ENCODE peak calls at places on chromosomes 16 and 17, in seven cellular contexts. W is RWPE1; F is stimulated activated CD8-positive, alpha-beta memory T cell treated with anti-CD3 and anti-CD28 coated beads, Interleukin-15, amount 100 ng/mL, for 1 hour; Z is activated CD4-positive, alpha-beta T cell treated with anti-CD3 and anti-CD28 coated beads, Interleukin-2, amount 10 ng/mL, durations not matched to agents 7 days and 5 days; X is neural crest cell; S is NCI-H748 treated with DMSO at 0.1 percent for 48 hours; N is anterior cingulate cortex. J is an unnamed sample.

GRCh38 chr17:27620721-27621120 is 10.3 kb upstream of the LGALS9 start:
- DNase-seq in W (no peak), F (no peak), Z (peak; percentile 21), X (no peak), S (no peak), N (no peak), J (no peak)

GRCh38 chr17:50240876-50241275 is 33.4 kb upstream of the TMEM92 start:
- DNase-seq in W (no peak), F (no peak), Z (no peak), X (no peak), S (no peak), N (no peak), J (no peak)

GRCh38 chr16:84459941-84460405 is 44.5 kb downstream of the MEAK7 start:
- DNase-seq in W (no peak), F (no peak), Z (no peak), X (no peak), S (no peak), N (no peak), J (no peak)

GRCh38 chr17:30380106-30380420 is 1.3 kb downstream of the CPD start:
- DNase-seq in W (no peak), F (no peak), Z (no peak), X (no peak), S (no peak), N (no peak), J (no peak)

GRCh38 chr17:51372345-51373004 is 112.1 kb downstream of the UTP18 start:
- DNase-seq in W (peak; percentile 70), F (no peak), Z (peak; percentile 8), X (peak; percentile 16), S (no peak), N (peak; percentile 38), J (no peak)

GRCh38 chr16:69762843-69763556 is 868 bp downstream of the WWP2 start:
- DNase-seq in W (no peak), F (no peak), Z (peak; percentile 33), X (no peak), S (peak; percentile 2), N (no peak), J (no peak)

GRCh38 chr16:49529646-49530045 is 156.0 kb downstream of the C16orf78 start:
- DNase-seq in W (no peak), F (no peak), Z (no peak), X (no peak), S (no peak), N (no peak), J (no peak)

GRCh38 chr17:50908860-50909764 is 43.0 kb upstream of the TOB1 start:
- DNase-seq in W (no peak), F (no peak), Z (no peak), X (no peak), S (no peak), N (no peak), J (peak; percentile 36)

GRCh38 chr16:53152321-53152720 is 97.5 kb downstream of the CHD9 start:
- DNase-seq in W (no peak), F (no peak), Z (no peak), X (no peak), S (no peak), N (no peak), J (no peak)

GRCh38 chr16:19294156-19294649 is 8.7 kb downstream of the CLEC19A start:
- DNase-seq in W (no peak), F (no peak), Z (no peak), X (no peak), S (no peak), N (peak; percentile 60), J (no peak)

GRCh38 chr16:26665166-26665939 is 401.4 kb upstream of the C16orf82 start:
- DNase-seq in W (no peak), F (no peak), Z (no peak), X (no peak), S (peak; percentile 91), N (no peak), J (no peak)

GRCh38 chr17:74736423-74737298 is at the start of gene RAB37:
- DNase-seq in W (no peak), F (no peak), Z (peak; percentile 39), X (no peak), S (no peak), N (no peak), J (peak; percentile 42)

GRCh38 chr16:13176711-13177110 is 275.3 kb downstream of the SHISA9 start:
- DNase-seq in W (no peak), F (no peak), Z (no peak), X (no peak), S (no peak), N (no peak), J (no peak)

GRCh38 chr16:84985079-84986065 is 26.0 kb downstream of the ZDHHC7 start:
- DNase-seq in W (peak; percentile 77), F (no peak), Z (no peak), X (no peak), S (no peak), N (no peak), J (no peak)

GRCh38 chr17:81544281-81544974 is 7.7 kb downstream of the FAAP100 start:
- DNase-seq in W (no peak), F (no peak), Z (no peak), X (no peak), S (no peak), N (no peak), J (no peak)

GRCh38 chr16:12757546-12757945 is 46.1 kb downstream of the CPPED1 start:
- DNase-seq in W (no peak), F (no peak), Z (no peak), X (no peak), S (no peak), N (no peak), J (no peak)

GRCh38 chr17:4160294-4160859 is 17.4 kb downstream of the CYB5D2 start:
- DNase-seq in W (peak; percentile 13), F (no peak), Z (no peak), X (no peak), S (no peak), N (no peak), J (no peak)

GRCh38 chr17:38560503-38561318 is 45.0 kb downstream of the SRCIN1 start:
- DNase-seq in W (no peak), F (no peak), Z (peak; percentile 22), X (no peak), S (no peak), N (no peak), J (no peak)

GRCh38 chr17:77470800-77471733 is 330.3 kb downstream of the SEC14L1 start:
- DNase-seq in W (no peak), F (no peak), Z (no peak), X (no peak), S (no peak), N (no peak), J (no peak)

GRCh38 chr17:82257473-82257872 is 16.0 kb downstream of the CSNK1D start:
- DNase-seq in W (no peak), F (peak; percentile 33), Z (no peak), X (peak; percentile 50), S (no peak), N (no peak), J (peak; percentile 52)

GRCh38 chr17:63910096-63910495 is 962 bp downstream of the CSHL1 start:
- DNase-seq in W (no peak), F (no peak), Z (no peak), X (no peak), S (no peak), N (no peak), J (no peak)

GRCh38 chr16:24010440-24011089 is 174.8 kb downstream of the PRKCB start:
- DNase-seq in W (peak; percentile 40), F (peak; percentile 75), Z (peak; percentile 88), X (peak; percentile 61), S (peak; percentile 57), N (peak; percentile 55), J (peak; percentile 60)